ENCODE peak calls at places on chromosomes 1 and 21, in ten cellular contexts. I is kidney; L is T-cell; M is esophagus squamous epithelium; S is ACHN; K is B cell; G is activated naive CD4-positive, alpha-beta T cell treated with Interleukin-2 at 50 U/mL for 16 hours; W is SJSA1; Q is glomerular endothelial cell; A is astrocyte of the spinal cord. F is an unnamed sample.

GRCh38 chr1:112674986-112675727 is 698 bp downstream of the MOV10 start:
- DNase-seq in L (peak; percentile 16), A (peak; percentile 18), I (peak; percentile 90), K (peak; percentile 64), W (peak; percentile 59), S (peak; percentile 28), Q (no peak), G (peak; percentile 43), M (no peak), F (peak; percentile 34)

GRCh38 chr1:24112381-24113169 is 640 bp upstream of the MYOM3 start:
- DNase-seq in S (peak; percentile 67), G (peak; percentile 50), I (no peak), A (peak; percentile 73), Q (no peak), M (no peak), L (peak; percentile 3), K (peak; percentile 49), W (peak; percentile 71), F (peak; percentile 30)

GRCh38 chr1:67371681-67372080 is 58.5 kb downstream of the SERBP1 start:
- DNase-seq in M (no peak), W (no peak), K (no peak), L (no peak), A (no peak), Q (no peak), G (no peak), I (no peak), S (no peak), F (no peak)

GRCh38 chr21:46604975-46605758 is at the start of gene S100B:
- DNase-seq in I (no peak), S (no peak), L (no peak), A (no peak), G (no peak), K (no peak), Q (no peak), W (no peak), M (no peak), F (no peak)

GRCh38 chr21:28823464-28823863 is 169.2 kb downstream of the LTN1 start:
- DNase-seq in I (no peak), L (no peak), Q (no peak), K (no peak), S (no peak), A (no peak), M (no peak), G (no peak), W (no peak), F (no peak)

GRCh38 chr1:8970870-8971337 is 25.2 kb downstream of the CA6 start:
- DNase-seq in M (no peak), I (no peak), G (peak; percentile 33), A (no peak), K (peak; percentile 25), W (no peak), Q (no peak), S (no peak), L (peak; percentile 39), F (peak; percentile 23)

GRCh38 chr1:45518910-45519309 is 2.8 kb downstream of the PRDX1 start:
- DNase-seq in M (no peak), L (no peak), A (no peak), S (no peak), G (no peak), Q (no peak), W (no peak), K (no peak), I (no peak), F (no peak)

GRCh38 chr1:32939655-32940371 is 24.8 kb downstream of the RNF19B start:
- DNase-seq in G (no peak), M (no peak), K (no peak), L (no peak), Q (peak; percentile 70), S (no peak), W (no peak), A (peak; percentile 86), I (no peak), F (no peak)

GRCh38 chr1:226596531-226597165 is 48.1 kb downstream of the STUM start:
- DNase-seq in Q (no peak), G (no peak), K (no peak), S (no peak), M (no peak), W (no peak), A (no peak), L (no peak), I (no peak), F (no peak)

GRCh38 chr1:25733271-25733670 is 66.7 kb upstream of the SELENON start:
- DNase-seq in L (no peak), S (no peak), I (no peak), Q (no peak), M (no peak), G (no peak), W (no peak), A (no peak), K (no peak), F (no peak)

GRCh38 chr1:108016451-108016920 is 51.5 kb upstream of the VAV3 start:
- DNase-seq in W (peak; percentile 93), L (no peak), A (peak; percentile 77), K (no peak), G (no peak), S (peak; percentile 70), Q (no peak), I (no peak), M (no peak), F (no peak)

GRCh38 chr1:186715887-186716809 is 35.9 kb upstream of the PTGS2 start:
- DNase-seq in G (no peak), L (no peak), A (no peak), W (no peak), K (no peak), S (no peak), M (no peak), I (no peak), Q (no peak), F (no peak)

GRCh38 chr1:244113532-244114320 is 62.6 kb downstream of the ZBTB18 start:
- DNase-seq in S (no peak), M (no peak), K (no peak), G (no peak), W (no peak), Q (no peak), I (no peak), L (no peak), A (no peak), F (no peak)

GRCh38 chr21:42218836-42219605 is at the start of gene ABCG1:
- DNase-seq in I (peak; percentile 81), S (no peak), Q (no peak), G (peak; percentile 46), M (no peak), A (no peak), W (no peak), L (no peak), K (peak; percentile 87), F (peak; percentile 63)

GRCh38 chr1:245108909-245109308 is 45.9 kb upstream of the KIF26B start:
- DNase-seq in L (no peak), I (no peak), S (no peak), Q (no peak), M (no peak), A (no peak), G (no peak), W (no peak), K (no peak), F (no peak)

GRCh38 chr21:40556442-40556968 is 290.5 kb downstream of the DSCAM start:
- DNase-seq in Q (no peak), I (no peak), M (no peak), L (no peak), S (no peak), K (no peak), W (no peak), A (no peak), G (no peak), F (no peak)

GRCh38 chr1:27659497-27660299 is 12.3 kb downstream of the IFI6 start:
- DNase-seq in W (peak; percentile 91), K (peak; percentile 94), L (peak; percentile 70), Q (no peak), G (peak; percentile 89), I (peak; percentile 97), S (peak; percentile 80), A (peak; percentile 78), M (peak; percentile 71), F (peak; percentile 79)

GRCh38 chr1:241532864-241533263 is 686 bp downstream of the KMO start:
- DNase-seq in M (no peak), L (no peak), W (no peak), K (no peak), Q (no peak), A (no peak), I (no peak), S (no peak), G (no peak), F (no peak)

GRCh38 chr1:172323666-172324065 is 96.8 kb upstream of the C1orf105 start:
- DNase-seq in G (no peak), M (no peak), L (no peak), I (no peak), S (no peak), K (no peak), W (no peak), Q (no peak), A (no peak), F (no peak)

GRCh38 chr1:228093050-228093906 is 9.8 kb downstream of the C1orf35 start:
- DNase-seq in I (no peak), W (peak; percentile 39), G (peak; percentile 1), Q (no peak), K (peak; percentile 7), L (no peak), A (no peak), M (no peak), S (no peak), F (no peak)

GRCh38 chr1:29991025-29991424 is 732.4 kb downstream of the MATN1 start:
- DNase-seq in M (no peak), A (no peak), W (no peak), G (no peak), K (no peak), L (no peak), I (no peak), Q (no peak), S (no peak), F (no peak)

GRCh38 chr1:90201467-90202358 is 206.8 kb downstream of the ZNF326 start:
- DNase-seq in K (no peak), G (no peak), W (peak; percentile 69), I (no peak), S (peak; percentile 9), L (no peak), A (no peak), Q (no peak), M (no peak), F (no peak)

GRCh38 chr1:20187103-20187812 is 940 bp upstream of the PLA2G2C start:
- DNase-seq in I (no peak), Q (no peak), A (no peak), M (no peak), S (no peak), G (peak; percentile 55), W (no peak), L (no peak), K (no peak), F (peak; percentile 18)

GRCh38 chr1:207944571-207944970 is 33.6 kb upstream of the CD34 start:
- DNase-seq in Q (peak; percentile 65), W (no peak), K (no peak), S (peak; percentile 21), A (peak; percentile 36), I (no peak), L (no peak), G (no peak), M (no peak), F (no peak)

GRCh38 chr1:17539526-17540254 is at the start of gene ARHGEF10L:
- DNase-seq in A (no peak), M (no peak), G (no peak), W (no peak), Q (no peak), S (no peak), L (no peak), K (peak; percentile 59), I (peak; percentile 77), F (no peak)

GRCh38 chr1:9129391-9130041 is 614 bp upstream of the GPR157 start:
- DNase-seq in Q (no peak), K (peak; percentile 91), L (peak; percentile 73), S (peak; percentile 82), I (peak; percentile 97), W (peak; percentile 84), G (peak; percentile 81), A (peak; percentile 50), M (peak; percentile 49), F (peak; percentile 84)

GRCh38 chr21:27134513-27134912 is 167.6 kb upstream of the ADAMTS5 start:
- DNase-seq in I (no peak), G (no peak), S (no peak), A (peak; percentile 2), L (no peak), K (no peak), M (no peak), W (no peak), Q (no peak), F (no peak)

GRCh38 chr21:26199471-26199870 is 28.9 kb upstream of the APP start:
- DNase-seq in W (no peak), A (peak; percentile 35), G (no peak), I (no peak), L (no peak), Q (no peak), M (no peak), K (no peak), S (no peak), F (no peak)